ENCODE peak calls at places on chromosomes 1 and 21, in six cellular contexts. K is CD8-positive, alpha-beta T cell; U is activated T-helper 1 cell treated with anti-CD3 and anti-CD28 coated beads, Interleukin-12 subunit alpha, Interleukin-12 subunit beta, Interleukin-2, Interleukin-4 antibody, amounts not matched to agents 30 ng/mL and 10 ng/mL and 1 ng/mL, durations not matched to agents 14 hours and 24 hours and 36 hours; I is amniotic stem cell; V is astrocyte of the spinal cord; Q is ecto neural progenitor cell. O is an unnamed sample.

GRCh38 chr1:178344513-178345077 is 152.2 kb downstream of the CLEC20A start:
- DNase-seq in K (no peak), U (no peak), I (peak), V (peak), Q (no peak), O (peak)

GRCh38 chr1:200642481-200642880 is 21.9 kb upstream of the KIF14 start:
- DNase-seq in K (no peak), U (no peak), I (no peak), V (no peak), Q (no peak), O (no peak)

GRCh38 chr1:28602536-28603439 is 10.7 kb downstream of the RAB42 start:
- DNase-seq in K (no peak), U (no peak), I (peak), V (peak), Q (no peak), O (peak)

GRCh38 chr1:205575294-205575885 is 56.4 kb downstream of the ELK4 start:
- DNase-seq in K (no peak), U (no peak), I (no peak), V (no peak), Q (no peak), O (no peak)

GRCh38 chr1:110214454-110215404 is 4.6 kb downstream of the KCNC4 start:
- DNase-seq in K (no peak), U (no peak), I (no peak), V (no peak), Q (no peak), O (no peak)

GRCh38 chr1:202047977-202048376 is 37.6 kb downstream of the ELF3 start:
- DNase-seq in K (no peak), U (no peak), I (no peak), V (no peak), Q (no peak), O (no peak)

GRCh38 chr1:37476460-37477197 is 2.2 kb downstream of the ZC3H12A start:
- DNase-seq in K (no peak), U (no peak), I (no peak), V (peak), Q (no peak), O (peak)

GRCh38 chr1:193806079-193807048 is 620.0 kb upstream of the B3GALT2 start:
- DNase-seq in K (no peak), U (no peak), I (no peak), V (no peak), Q (no peak), O (no peak)

GRCh38 chr1:210372491-210372890 is 43.8 kb downstream of the HHAT start:
- DNase-seq in K (no peak), U (no peak), I (no peak), V (no peak), Q (no peak), O (no peak)

GRCh38 chr1:8384577-8384976 is 66.7 kb downstream of the SLC45A1 start:
- DNase-seq in K (no peak), U (no peak), I (no peak), V (no peak), Q (no peak), O (no peak)

GRCh38 chr1:44807364-44808062 is 362 bp upstream of the DYNLT4 start:
- DNase-seq in K (peak), U (peak), I (peak), V (peak), Q (peak), O (peak)

GRCh38 chr1:193114485-193115095 is 7.2 kb upstream of the CDC73 start:
- DNase-seq in K (no peak), U (no peak), I (no peak), V (no peak), Q (no peak), O (no peak)

GRCh38 chr1:43977376-43978263 is 1.4 kb upstream of the B4GALT2 start:
- DNase-seq in K (no peak), U (no peak), I (no peak), V (no peak), Q (no peak), O (no peak)

GRCh38 chr1:43616383-43616782 is 33.6 kb upstream of the KDM4A start:
- DNase-seq in K (no peak), U (no peak), I (no peak), V (no peak), Q (no peak), O (no peak)

GRCh38 chr1:64228181-64228957 is 24.9 kb downstream of the UBE2U start:
- DNase-seq in K (no peak), U (no peak), I (no peak), V (peak), Q (no peak), O (peak)

GRCh38 chr1:203996126-203996525 is 76.8 kb upstream of the SOX13 start:
- DNase-seq in K (no peak), U (no peak), I (no peak), V (no peak), Q (peak), O (no peak)

GRCh38 chr21:44966135-44967081 is 26.6 kb downstream of the SLX9 start:
- DNase-seq in K (no peak), U (no peak), I (no peak), V (no peak), Q (no peak), O (no peak)

GRCh38 chr1:109509176-109510134 is at the start of gene AMIGO1:
- DNase-seq in K (peak), U (peak), I (no peak), V (peak), Q (peak), O (no peak)

GRCh38 chr1:157399343-157399983 is 152.9 kb downstream of the FCRL5 start:
- DNase-seq in K (no peak), U (no peak), I (no peak), V (no peak), Q (no peak), O (no peak)

GRCh38 chr1:147246044-147246690 is 3.7 kb downstream of the CHD1L start:
- DNase-seq in K (no peak), U (no peak), I (no peak), V (no peak), Q (no peak), O (no peak)

O was measured in kidney glomerular epithelial cell.